ENCODE peak calls at places on chromosomes 7 and 10, in ten cellular contexts. One of them, this sample, is unnamed.
A peak's percentile ranks its signal among the peaks of the same experiment; 100 is the strongest.

GRCh38 chr7:77501165-77501515 is 36.0 kb upstream of the PTPN12 start:
- DNase-seq in heart right ventricle: no peak
- DNase-seq in adrenal gland: no peak
- DNase-seq in endothelial cell of umbilical vein: peak; percentile 12
- DNase-seq in CD8-positive, alpha-beta memory T cell: no peak
- DNase-seq in HAP-1: no peak
- DNase-seq in colonic mucosa: no peak
- DNase-seq in spleen: no peak
- DNase-seq in tibial artery: no peak
- DNase-seq in tibial nerve: no peak
- DNase-seq in this sample: no peak

GRCh38 chr10:19683965-19684364 is 132.3 kb upstream of the PLXDC2 start:
- DNase-seq in heart right ventricle: no peak
- DNase-seq in adrenal gland: no peak
- DNase-seq in endothelial cell of umbilical vein: no peak
- DNase-seq in CD8-positive, alpha-beta memory T cell: no peak
- DNase-seq in HAP-1: no peak
- DNase-seq in colonic mucosa: no peak
- DNase-seq in spleen: no peak
- DNase-seq in tibial artery: no peak
- DNase-seq in tibial nerve: no peak
- DNase-seq in this sample: no peak

GRCh38 chr7:70177166-70177565 is 578.9 kb downstream of the AUTS2 start:
- DNase-seq in heart right ventricle: no peak
- DNase-seq in adrenal gland: no peak
- DNase-seq in endothelial cell of umbilical vein: no peak
- DNase-seq in CD8-positive, alpha-beta memory T cell: no peak
- DNase-seq in HAP-1: no peak
- DNase-seq in colonic mucosa: no peak
- DNase-seq in spleen: no peak
- DNase-seq in tibial artery: no peak
- DNase-seq in tibial nerve: no peak
- DNase-seq in this sample: no peak

GRCh38 chr7:1168422-1168821 is 8.4 kb upstream of the ZFAND2A start:
- DNase-seq in heart right ventricle: no peak
- DNase-seq in adrenal gland: no peak
- DNase-seq in endothelial cell of umbilical vein: no peak
- DNase-seq in CD8-positive, alpha-beta memory T cell: no peak
- DNase-seq in HAP-1: no peak
- DNase-seq in colonic mucosa: no peak
- DNase-seq in spleen: no peak
- DNase-seq in tibial artery: no peak
- DNase-seq in tibial nerve: no peak
- DNase-seq in this sample: no peak

GRCh38 chr7:148540041-148540738 is 50.4 kb upstream of the C7orf33 start:
- DNase-seq in heart right ventricle: peak; percentile 49
- DNase-seq in adrenal gland: no peak
- DNase-seq in endothelial cell of umbilical vein: no peak
- DNase-seq in CD8-positive, alpha-beta memory T cell: no peak
- DNase-seq in HAP-1: no peak
- DNase-seq in colonic mucosa: no peak
- DNase-seq in spleen: no peak
- DNase-seq in tibial artery: peak; percentile 89
- DNase-seq in tibial nerve: peak; percentile 18
- DNase-seq in this sample: no peak

GRCh38 chr10:98029149-98030092 is 1.0 kb downstream of the CRTAC1 start:
- DNase-seq in heart right ventricle: no peak
- DNase-seq in adrenal gland: no peak
- DNase-seq in endothelial cell of umbilical vein: no peak
- DNase-seq in CD8-positive, alpha-beta memory T cell: no peak
- DNase-seq in HAP-1: no peak
- DNase-seq in colonic mucosa: no peak
- DNase-seq in spleen: no peak
- DNase-seq in tibial artery: no peak
- DNase-seq in tibial nerve: no peak
- DNase-seq in this sample: no peak

GRCh38 chr7:77910124-77910523 is 111.6 kb downstream of the PHTF2 start:
- DNase-seq in heart right ventricle: no peak
- DNase-seq in adrenal gland: no peak
- DNase-seq in endothelial cell of umbilical vein: no peak
- DNase-seq in CD8-positive, alpha-beta memory T cell: no peak
- DNase-seq in HAP-1: no peak
- DNase-seq in colonic mucosa: no peak
- DNase-seq in spleen: no peak
- DNase-seq in tibial artery: no peak
- DNase-seq in tibial nerve: no peak
- DNase-seq in this sample: no peak

GRCh38 chr7:92255308-92255707 is 9.5 kb downstream of the ANKIB1 start:
- DNase-seq in heart right ventricle: no peak
- DNase-seq in adrenal gland: peak; percentile 65
- DNase-seq in endothelial cell of umbilical vein: no peak
- DNase-seq in CD8-positive, alpha-beta memory T cell: no peak
- DNase-seq in HAP-1: no peak
- DNase-seq in colonic mucosa: no peak
- DNase-seq in spleen: no peak
- DNase-seq in tibial artery: peak; percentile 69
- DNase-seq in tibial nerve: no peak
- DNase-seq in this sample: no peak

GRCh38 chr7:149873968-149874643 is at the start of gene ATP6V0E2:
- DNase-seq in heart right ventricle: no peak
- DNase-seq in adrenal gland: peak; percentile 56
- DNase-seq in endothelial cell of umbilical vein: no peak
- DNase-seq in CD8-positive, alpha-beta memory T cell: no peak
- DNase-seq in HAP-1: no peak
- DNase-seq in colonic mucosa: peak; percentile 23
- DNase-seq in spleen: no peak
- DNase-seq in tibial artery: no peak
- DNase-seq in tibial nerve: no peak
- DNase-seq in this sample: no peak

GRCh38 chr10:130757821-130758489 is 553.6 kb downstream of the TCERG1L start:
- DNase-seq in heart right ventricle: no peak
- DNase-seq in adrenal gland: no peak
- DNase-seq in endothelial cell of umbilical vein: no peak
- DNase-seq in CD8-positive, alpha-beta memory T cell: no peak
- DNase-seq in HAP-1: no peak
- DNase-seq in colonic mucosa: no peak
- DNase-seq in spleen: peak; percentile 63
- DNase-seq in tibial artery: peak; percentile 52
- DNase-seq in tibial nerve: no peak
- DNase-seq in this sample: no peak

GRCh38 chr7:1662101-1662500 is 8.0 kb upstream of the ELFN1 start:
- DNase-seq in heart right ventricle: no peak
- DNase-seq in adrenal gland: no peak
- DNase-seq in endothelial cell of umbilical vein: no peak
- DNase-seq in CD8-positive, alpha-beta memory T cell: no peak
- DNase-seq in HAP-1: no peak
- DNase-seq in colonic mucosa: no peak
- DNase-seq in spleen: peak; percentile 58
- DNase-seq in tibial artery: peak; percentile 52
- DNase-seq in tibial nerve: no peak
- DNase-seq in this sample: no peak

GRCh38 chr10:55174419-55174818 is 373.4 kb upstream of the PCDH15 start:
- DNase-seq in heart right ventricle: no peak
- DNase-seq in adrenal gland: no peak
- DNase-seq in endothelial cell of umbilical vein: no peak
- DNase-seq in CD8-positive, alpha-beta memory T cell: no peak
- DNase-seq in HAP-1: no peak
- DNase-seq in colonic mucosa: no peak
- DNase-seq in spleen: no peak
- DNase-seq in tibial artery: no peak
- DNase-seq in tibial nerve: no peak
- DNase-seq in this sample: peak; percentile 1

GRCh38 chr10:14578060-14578952 is 196.4 kb downstream of the FAM107B start:
- DNase-seq in heart right ventricle: peak; percentile 32
- DNase-seq in adrenal gland: peak; percentile 76
- DNase-seq in endothelial cell of umbilical vein: peak; percentile 100
- DNase-seq in CD8-positive, alpha-beta memory T cell: no peak
- DNase-seq in HAP-1: no peak
- DNase-seq in colonic mucosa: no peak
- DNase-seq in spleen: no peak
- DNase-seq in tibial artery: peak; percentile 76
- DNase-seq in tibial nerve: peak; percentile 28
- DNase-seq in this sample: no peak

GRCh38 chr10:14583252-14583651 is 191.4 kb downstream of the FAM107B start:
- DNase-seq in heart right ventricle: no peak
- DNase-seq in adrenal gland: no peak
- DNase-seq in endothelial cell of umbilical vein: no peak
- DNase-seq in CD8-positive, alpha-beta memory T cell: peak; percentile 87
- DNase-seq in HAP-1: no peak
- DNase-seq in colonic mucosa: no peak
- DNase-seq in spleen: peak; percentile 88
- DNase-seq in tibial artery: no peak
- DNase-seq in tibial nerve: no peak
- DNase-seq in this sample: no peak

GRCh38 chr10:14579405-14579804 is 195.3 kb downstream of the FAM107B start:
- DNase-seq in heart right ventricle: no peak
- DNase-seq in adrenal gland: no peak
- DNase-seq in endothelial cell of umbilical vein: no peak
- DNase-seq in CD8-positive, alpha-beta memory T cell: no peak
- DNase-seq in HAP-1: no peak
- DNase-seq in colonic mucosa: no peak
- DNase-seq in spleen: no peak
- DNase-seq in tibial artery: no peak
- DNase-seq in tibial nerve: no peak
- DNase-seq in this sample: no peak

GRCh38 chr10:14581553-14581952 is 193.1 kb downstream of the FAM107B start:
- DNase-seq in heart right ventricle: no peak
- DNase-seq in adrenal gland: no peak
- DNase-seq in endothelial cell of umbilical vein: no peak
- DNase-seq in CD8-positive, alpha-beta memory T cell: no peak
- DNase-seq in HAP-1: no peak
- DNase-seq in colonic mucosa: no peak
- DNase-seq in spleen: no peak
- DNase-seq in tibial artery: no peak
- DNase-seq in tibial nerve: no peak
- DNase-seq in this sample: no peak

GRCh38 chr10:14580933-14581332 is 193.8 kb downstream of the FAM107B start:
- DNase-seq in heart right ventricle: no peak
- DNase-seq in adrenal gland: peak; percentile 48
- DNase-seq in endothelial cell of umbilical vein: no peak
- DNase-seq in CD8-positive, alpha-beta memory T cell: no peak
- DNase-seq in HAP-1: no peak
- DNase-seq in colonic mucosa: no peak
- DNase-seq in spleen: no peak
- DNase-seq in tibial artery: no peak
- DNase-seq in tibial nerve: no peak
- DNase-seq in this sample: no peak
- H3K4me1 ChIP-seq in heart right ventricle: peaks cover 15% of the 10 kb centered on the region
- H3K4me1 ChIP-seq in adrenal gland: peaks cover 20% of the 10 kb centered on the region
- H3K4me1 ChIP-seq in endothelial cell of umbilical vein: peaks cover 58% of the 10 kb centered on the region
- H3K4me1 ChIP-seq in CD8-positive, alpha-beta memory T cell: peaks cover 83% of the 10 kb centered on the region
- H3K4me1 ChIP-seq in HAP-1: peaks cover 9% of the 10 kb centered on the region
- H3K4me1 ChIP-seq in colonic mucosa: no peaks in the 10 kb centered on the region
- H3K4me1 ChIP-seq in spleen: peaks cover 63% of the 10 kb centered on the region
- H3K4me1 ChIP-seq in tibial artery: peaks cover 22% of the 10 kb centered on the region
- H3K4me1 ChIP-seq in tibial nerve: peaks cover 19% of the 10 kb centered on the region
- H3K4me1 ChIP-seq in this sample: peaks cover 4% of the 10 kb centered on the region

DNA sequence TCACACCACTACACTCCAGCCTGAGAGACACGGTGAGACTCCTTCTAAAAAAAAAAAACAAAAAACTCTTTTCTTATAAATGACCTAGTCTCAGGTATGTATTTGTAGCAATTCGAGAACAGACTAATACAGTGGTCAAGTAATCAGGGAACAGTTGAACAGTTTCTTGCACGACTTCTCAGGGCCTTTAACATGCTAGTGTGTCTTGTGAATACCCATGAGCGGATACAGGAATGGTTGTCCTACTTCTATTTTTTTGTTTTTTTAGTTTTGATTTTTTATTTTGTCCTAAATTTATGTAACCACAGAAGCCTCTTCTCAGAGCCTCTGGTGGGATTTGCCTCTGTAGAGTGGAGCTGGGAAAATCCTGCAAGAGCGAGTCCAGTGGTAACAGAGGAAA is 71.0 kb upstream of the NANOS1 start:
- DNase-seq in heart right ventricle: no peak
- DNase-seq in adrenal gland: no peak
- DNase-seq in endothelial cell of umbilical vein: no peak
- DNase-seq in CD8-positive, alpha-beta memory T cell: no peak
- DNase-seq in HAP-1: no peak
- DNase-seq in colonic mucosa: no peak
- DNase-seq in spleen: no peak
- DNase-seq in tibial artery: no peak
- DNase-seq in tibial nerve: no peak
- DNase-seq in this sample: no peak
- H3K4me3 ChIP-seq in heart right ventricle: no peak overlapping the region
- H3K4me3 ChIP-seq in adrenal gland: no peak overlapping the region
- H3K4me3 ChIP-seq in endothelial cell of umbilical vein: no peak overlapping the region
- H3K4me3 ChIP-seq in CD8-positive, alpha-beta memory T cell: no peak overlapping the region
- H3K4me3 ChIP-seq in HAP-1: no peak overlapping the region
- H3K4me3 ChIP-seq in colonic mucosa: no peak overlapping the region
- H3K4me3 ChIP-seq in spleen: no peak overlapping the region
- H3K4me3 ChIP-seq in tibial artery: no peak overlapping the region
- H3K4me3 ChIP-seq in tibial nerve: no peak overlapping the region
- H3K4me3 ChIP-seq in this sample: no peak overlapping the region

GRCh38 chr10:80500572-80501380 is 36.9 kb upstream of the SH2D4B start:
- DNase-seq in heart right ventricle: peak; percentile 76
- DNase-seq in adrenal gland: peak; percentile 54
- DNase-seq in endothelial cell of umbilical vein: no peak
- DNase-seq in CD8-positive, alpha-beta memory T cell: no peak
- DNase-seq in HAP-1: no peak
- DNase-seq in colonic mucosa: no peak
- DNase-seq in spleen: peak; percentile 86
- DNase-seq in tibial artery: peak; percentile 70
- DNase-seq in tibial nerve: peak; percentile 76
- DNase-seq in this sample: no peak
- H3K4me1 ChIP-seq in heart right ventricle: peaks cover 99% of the 10 kb centered on the region
- H3K4me1 ChIP-seq in adrenal gland: peaks cover 81% of the 10 kb centered on the region
- H3K4me1 ChIP-seq in endothelial cell of umbilical vein: peaks cover 97% of the 10 kb centered on the region
- H3K4me1 ChIP-seq in CD8-positive, alpha-beta memory T cell: peaks cover 98% of the 10 kb centered on the region
- H3K4me1 ChIP-seq in HAP-1: peaks cover 1% of the 10 kb centered on the region
- H3K4me1 ChIP-seq in colonic mucosa: peaks cover 55% of the 10 kb centered on the region
- H3K4me1 ChIP-seq in spleen: peaks cover 98% of the 10 kb centered on the region
- H3K4me1 ChIP-seq in tibial artery: peaks cover 76% of the 10 kb centered on the region
- H3K4me1 ChIP-seq in tibial nerve: peaks cover 88% of the 10 kb centered on the region
- H3K4me1 ChIP-seq in this sample: peaks cover 8% of the 10 kb centered on the region

DNA sequence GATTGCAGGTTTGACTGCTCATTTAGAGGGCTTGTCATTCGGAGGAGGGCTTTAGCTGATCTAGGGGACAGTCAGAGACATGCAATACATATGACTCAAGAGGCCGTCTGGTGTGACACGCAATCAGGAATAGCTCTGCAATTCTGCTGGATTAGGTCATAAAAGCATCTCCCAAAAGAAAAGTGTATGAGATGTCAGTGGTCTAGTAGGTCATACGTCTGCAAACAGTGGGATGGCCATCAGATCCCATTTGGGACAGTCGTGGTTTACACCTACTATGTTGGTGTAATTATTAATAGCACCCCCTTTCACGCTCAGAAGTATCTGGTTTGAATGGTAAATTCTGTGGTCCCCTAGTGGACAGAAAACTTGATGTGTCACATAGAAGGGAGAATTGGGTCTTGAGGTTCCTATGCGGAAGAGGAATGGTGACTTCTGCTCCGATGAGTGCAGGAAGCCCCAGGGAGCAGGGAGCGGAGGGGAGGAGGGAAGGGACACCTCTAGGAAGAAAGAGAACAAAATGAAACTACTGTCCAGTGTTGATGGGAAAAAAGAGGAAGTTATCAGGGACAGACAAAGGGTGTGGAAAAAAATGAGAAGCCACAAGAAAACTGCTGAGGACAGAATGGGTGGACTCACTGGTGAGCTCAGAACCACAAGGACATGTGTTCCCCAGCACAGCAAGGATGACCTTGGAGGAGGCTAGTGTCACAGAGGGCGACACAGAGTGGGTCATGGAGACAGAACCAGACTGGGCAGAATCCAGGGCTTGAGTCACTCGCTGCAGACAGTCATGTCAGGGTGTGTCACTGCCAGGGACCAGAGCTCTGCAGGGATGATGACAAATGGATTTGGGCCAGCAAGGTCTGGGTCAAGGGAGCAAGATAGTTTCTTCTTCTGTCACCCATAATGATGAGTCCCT is 59.9 kb downstream of the MAP3K8 start:
- DNase-seq in heart right ventricle: peak; percentile 27
- DNase-seq in adrenal gland: peak; percentile 96
- DNase-seq in endothelial cell of umbilical vein: no peak
- DNase-seq in CD8-positive, alpha-beta memory T cell: no peak
- DNase-seq in HAP-1: no peak
- DNase-seq in colonic mucosa: peak; percentile 19
- DNase-seq in spleen: peak; percentile 80
- DNase-seq in tibial artery: peak; percentile 78
- DNase-seq in tibial nerve: peak; percentile 44
- DNase-seq in this sample: no peak
- H3K4me3 ChIP-seq in heart right ventricle: no peak overlapping the region
- H3K4me3 ChIP-seq in adrenal gland: no peak overlapping the region
- H3K4me3 ChIP-seq in endothelial cell of umbilical vein: no peak overlapping the region
- H3K4me3 ChIP-seq in CD8-positive, alpha-beta memory T cell: no peak overlapping the region
- H3K4me3 ChIP-seq in HAP-1: no peak overlapping the region
- H3K4me3 ChIP-seq in colonic mucosa: no peak overlapping the region
- H3K4me3 ChIP-seq in spleen: no peak overlapping the region
- H3K4me3 ChIP-seq in tibial artery: no peak overlapping the region
- H3K4me3 ChIP-seq in tibial nerve: no peak overlapping the region
- H3K4me3 ChIP-seq in this sample: no peak overlapping the region

This sample was measured in iPS DF 6.9.